ENCODE peak calls at places on chromosomes 3 and 15, in five cellular contexts. Y, T, D, K and V are unnamed samples.

GRCh38 chr3:179898024-179898423 is 138.7 kb downstream of the PEX5L start:
- DNase-seq in Y (peak), T (peak), D (no peak), K (no peak), V (peak)

GRCh38 chr3:67853520-67853919 is 199.1 kb upstream of the SUCLG2 start:
- DNase-seq in Y (no peak), T (no peak), D (no peak), K (no peak), V (no peak)

GRCh38 chr15:29139540-29140459 is 129.8 kb downstream of the NSMCE3 start:
- DNase-seq in Y (peak), T (peak), D (peak), K (peak), V (peak)

GRCh38 chr3:111072016-111072891 is 638 bp downstream of the NECTIN3 start:
- DNase-seq in Y (peak), T (peak), D (no peak), K (peak), V (peak)

GRCh38 chr3:195559723-195560409 is 16.7 kb upstream of the PPP1R2 start:
- DNase-seq in Y (no peak), T (no peak), D (no peak), K (no peak), V (no peak)

GRCh38 chr15:26724381-26724780 is 48.5 kb downstream of the GABRB3 start:
- DNase-seq in Y (no peak), T (no peak), D (no peak), K (no peak), V (no peak)

GRCh38 chr15:47688573-47689086 is 28.7 kb upstream of the SEMA6D start:
- DNase-seq in Y (no peak), T (peak), D (no peak), K (no peak), V (peak)

GRCh38 chr3:194061421-194062029 is 74.4 kb upstream of the HES1 start:
- DNase-seq in Y (no peak), T (no peak), D (no peak), K (no peak), V (no peak)

GRCh38 chr15:65209701-65210643 is 1.3 kb downstream of the CILP start:
- DNase-seq in Y (no peak), T (no peak), D (no peak), K (no peak), V (no peak)

GRCh38 chr15:40953713-40954074 is 423 bp downstream of the CHAC1 start:
- DNase-seq in Y (no peak), T (no peak), D (no peak), K (no peak), V (no peak)

GRCh38 chr15:40951764-40952163 is 1.5 kb upstream of the CHAC1 start:
- DNase-seq in Y (no peak), T (no peak), D (no peak), K (no peak), V (no peak)

GRCh38 chr15:40952301-40952900 is 870 bp upstream of the CHAC1 start:
- DNase-seq in Y (peak), T (no peak), D (no peak), K (no peak), V (no peak)

GRCh38 chr15:40955141-40955903 is 2.1 kb downstream of the CHAC1 start:
- DNase-seq in Y (no peak), T (no peak), D (no peak), K (no peak), V (no peak)

DNA sequence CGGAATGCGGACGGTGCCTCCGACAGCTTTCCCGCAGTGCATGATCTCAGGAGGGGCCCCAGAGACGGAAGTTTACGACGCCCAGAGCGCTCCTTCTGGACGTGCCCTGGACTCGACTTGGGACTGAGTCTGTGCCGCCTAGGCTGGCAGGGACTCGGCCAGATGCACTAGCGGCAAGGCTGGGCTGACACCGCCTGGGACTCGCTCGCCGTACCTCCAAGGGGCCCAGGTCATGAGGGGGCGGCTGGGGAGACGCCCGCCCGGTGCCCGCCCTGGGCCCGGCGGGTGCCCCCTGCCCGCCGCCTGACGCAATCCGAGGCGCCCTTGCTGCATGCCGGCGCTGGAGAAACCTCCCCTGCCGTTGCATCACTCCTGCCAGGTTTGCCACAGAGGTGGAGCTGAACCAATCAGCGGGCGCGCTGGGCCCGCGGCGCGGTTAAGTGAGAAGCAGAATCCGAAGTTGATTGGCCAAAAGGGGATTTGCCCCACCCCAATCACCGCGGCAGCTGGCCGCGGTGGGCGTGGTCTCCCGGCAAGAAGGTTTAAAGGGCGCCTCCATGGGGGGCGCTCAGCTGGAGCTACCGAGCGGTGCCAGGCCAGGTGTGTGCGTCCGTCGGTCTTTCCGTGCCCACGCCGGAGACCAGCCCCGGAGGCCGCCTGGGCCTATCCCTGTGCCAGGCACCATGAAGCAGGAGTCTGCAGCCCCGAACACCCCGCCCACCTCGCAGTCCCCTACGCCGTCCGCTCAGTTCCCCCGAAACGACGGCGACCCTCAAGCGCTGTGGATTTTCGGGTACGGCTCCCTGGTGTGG is at the start of gene CHAC1:
- DNase-seq in Y (peak), T (peak), D (peak), K (peak), V (peak)
- TF ChIP-seq CTCF in Y (no peak), T (peak), D (no peak), K (no peak), V (no peak)

GRCh38 chr3:152348436-152349177 is 79.9 kb downstream of the MBNL1 start:
- DNase-seq in Y (no peak), T (no peak), D (no peak), K (no peak), V (peak)
- H3K4me3 ChIP-seq in Y (no peak), T (no peak), D (no peak), K (peak), V (no peak)

GRCh38 chr3:100087203-100087602 is 27.1 kb downstream of the FILIP1L start:
- DNase-seq in Y (no peak), T (peak), D (no peak), K (no peak), V (peak)

GRCh38 chr3:100088735-100089368 is 25.4 kb downstream of the FILIP1L start:
- DNase-seq in Y (no peak), T (no peak), D (no peak), K (no peak), V (no peak)

GRCh38 chr3:100086401-100086800 is 27.9 kb downstream of the FILIP1L start:
- DNase-seq in Y (no peak), T (no peak), D (no peak), K (no peak), V (no peak)

GRCh38 chr3:100090669-100091005 is 23.7 kb downstream of the FILIP1L start:
- DNase-seq in Y (no peak), T (no peak), D (no peak), K (no peak), V (no peak)

GRCh38 chr3:100089802-100090668 is 24.3 kb downstream of the FILIP1L start:
- DNase-seq in Y (peak), T (peak), D (no peak), K (no peak), V (peak)
- TF ChIP-seq CTCF in Y (peak), T (peak), D (no peak), K (no peak), V (peak)

GRCh38 chr15:101672298-101672697 is 20.1 kb upstream of the TM2D3 start:
- DNase-seq in Y (no peak), T (no peak), D (no peak), K (no peak), V (no peak)
- H3K4me3 ChIP-seq in Y (no peak), T (no peak), D (no peak), K (no peak), V (no peak)

DNA sequence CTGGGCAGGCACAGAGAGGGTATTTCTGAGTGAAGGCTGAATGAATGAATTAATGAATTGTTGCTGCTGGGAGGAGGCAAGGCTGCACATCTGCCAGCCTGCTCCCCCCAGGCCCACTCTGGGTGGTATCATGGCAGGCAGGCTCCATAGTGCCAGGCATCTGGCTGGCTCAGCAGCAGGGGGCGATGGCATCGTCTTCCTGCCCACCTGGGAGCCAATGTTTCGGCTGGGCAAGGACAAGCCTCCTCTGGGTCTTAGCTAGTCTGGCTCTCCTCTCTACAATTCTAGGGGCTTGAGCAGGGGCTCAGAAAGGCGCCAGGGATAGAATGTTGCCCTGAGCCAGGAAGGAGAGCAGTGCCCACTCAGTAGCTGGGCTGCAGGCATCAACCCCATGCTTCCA is 1.7 kb upstream of the TLR9 start:
- DNase-seq in Y (no peak), T (no peak), D (no peak), K (no peak), V (no peak)
- TF ChIP-seq CTCF in Y (no peak), T (peak), D (no peak), K (no peak), V (no peak)